ENCODE peak calls at places on chromosomes 2 and 18, in six cellular contexts. A is GM23338; Y is mesendoderm; I is heart left ventricle; Q is CD8-positive, alpha-beta T cell; P is heart right ventricle. T is an unnamed sample.
A peak's percentile ranks its signal among the peaks of the same experiment; 100 is the strongest.

GRCh38 chr2:233210843-233211600 is 40.5 kb upstream of the ATG16L1 start:
- DNase-seq in Q (no peak), I (peak; percentile 79), A (no peak), Y (no peak), P (peak; percentile 78), T (no peak)

GRCh38 chr2:65407240-65407639 is 25.2 kb downstream of the SPRED2 start:
- DNase-seq in A (no peak), P (no peak), Q (no peak), I (no peak), Y (no peak), T (no peak)

GRCh38 chr18:2655954-2656236 is 369 bp downstream of the SMCHD1 start:
- DNase-seq in A (peak; percentile 64), I (no peak), Q (no peak), Y (peak; percentile 75), P (peak; percentile 41), T (no peak)

GRCh38 chr2:44038277-44038676 is 42.5 kb upstream of the LRPPRC start:
- DNase-seq in Y (no peak), I (no peak), Q (no peak), P (no peak), A (no peak), T (peak; percentile 70)

GRCh38 chr2:235592430-235592829 is 98.6 kb downstream of the AGAP1 start:
- DNase-seq in A (no peak), I (no peak), Y (no peak), Q (no peak), P (no peak), T (no peak)

GRCh38 chr2:100200985-100201384 is 58.6 kb upstream of the AFF3 start:
- DNase-seq in Y (no peak), I (no peak), Q (no peak), A (no peak), P (no peak), T (no peak)

GRCh38 chr18:25786778-25787177 is 303.6 kb downstream of the SS18 start:
- DNase-seq in Q (no peak), Y (no peak), P (no peak), A (no peak), I (no peak), T (no peak)

GRCh38 chr2:3043726-3044125 is 333.9 kb downstream of the EIPR1 start:
- DNase-seq in I (no peak), Q (no peak), P (no peak), Y (no peak), A (no peak), T (no peak)

GRCh38 chr2:28598484-28598883 is 102.6 kb downstream of the PLB1 start:
- DNase-seq in Q (no peak), P (no peak), A (no peak), I (no peak), Y (no peak), T (no peak)

GRCh38 chr2:77007668-77008067 is 514.5 kb downstream of the LRRTM4 start:
- DNase-seq in Q (no peak), Y (no peak), I (no peak), A (no peak), P (no peak), T (peak; percentile 21)

GRCh38 chr2:75562513-75562864 is 1.8 kb upstream of the EVA1A start:
- DNase-seq in Q (no peak), Y (no peak), I (no peak), A (no peak), P (no peak), T (no peak)

GRCh38 chr2:74364533-74365505 is 15.3 kb downstream of the DCTN1 start:
- DNase-seq in Y (no peak), A (no peak), Q (no peak), I (no peak), P (no peak), T (no peak)

GRCh38 chr2:71787476-71788185 is 334.3 kb downstream of the DYSF start:
- DNase-seq in Y (peak; percentile 62), Q (no peak), I (no peak), A (no peak), P (no peak), T (no peak)

GRCh38 chr2:173119069-173119807 is 43.6 kb downstream of the MAP3K20 start:
- DNase-seq in I (peak; percentile 35), Q (no peak), A (no peak), P (peak; percentile 41), Y (no peak), T (no peak)

GRCh38 chr2:198314559-198315153 is 510.3 kb downstream of the PLCL1 start:
- DNase-seq in P (no peak), Y (peak; percentile 74), Q (no peak), A (peak; percentile 75), I (no peak), T (peak; percentile 71)

GRCh38 chr2:180622122-180622918 is 358.1 kb upstream of the UBE2E3 start:
- DNase-seq in A (no peak), I (no peak), Y (no peak), Q (no peak), P (no peak), T (no peak)

GRCh38 chr18:56196495-56197225 is 441.7 kb downstream of the TXNL1 start:
- DNase-seq in A (no peak), Q (no peak), P (no peak), I (no peak), Y (no peak), T (no peak)

GRCh38 chr2:99066075-99066557 is 75.4 kb upstream of the C2orf15 start:
- DNase-seq in Y (peak; percentile 51), P (no peak), A (peak; percentile 62), Q (no peak), I (no peak), T (peak; percentile 43)

GRCh38 chr2:235162070-235162469 is 210.3 kb downstream of the SH3BP4 start:
- DNase-seq in Y (no peak), A (no peak), I (no peak), P (no peak), Q (no peak), T (no peak)

GRCh38 chr2:211373203-211373602 is 816.8 kb downstream of the CPS1 start:
- DNase-seq in Q (no peak), A (no peak), P (no peak), Y (peak; percentile 13), I (no peak), T (no peak)

GRCh38 chr2:8368463-8368862 is 313.4 kb upstream of the ID2 start:
- DNase-seq in I (no peak), Y (no peak), Q (no peak), A (no peak), P (no peak), T (no peak)

GRCh38 chr2:102291221-102292075 is 19.9 kb upstream of the IL1RL1 start:
- DNase-seq in A (no peak), Y (no peak), I (no peak), Q (no peak), P (no peak), T (no peak)

GRCh38 chr2:195649629-195650190 is 7.3 kb upstream of the SLC39A10 start:
- DNase-seq in P (no peak), Q (no peak), I (no peak), A (no peak), Y (no peak), T (no peak)

GRCh38 chr18:28652654-28653053 is 475.7 kb upstream of the CDH2 start:
- DNase-seq in Y (no peak), A (no peak), I (no peak), P (no peak), Q (no peak), T (no peak)

GRCh38 chr18:3664563-3665178 is 214.7 kb downstream of the TGIF1 start:
- DNase-seq in P (no peak), A (peak; percentile 51), Q (no peak), I (no peak), Y (peak; percentile 77), T (peak; percentile 86)

GRCh38 chr18:48921305-48922202 is 29.2 kb downstream of the SMAD7 start:
- DNase-seq in A (no peak), Q (no peak), I (no peak), Y (no peak), P (no peak), T (peak; percentile 3)

GRCh38 chr18:70870292-70870691 is 581.4 kb downstream of the SOCS6 start:
- DNase-seq in P (no peak), Y (no peak), A (no peak), Q (no peak), I (no peak), T (no peak)

GRCh38 chr2:148048475-148049221 is 27.8 kb downstream of the MBD5 start:
- DNase-seq in Q (no peak), A (no peak), P (no peak), Y (no peak), I (no peak), T (no peak)

GRCh38 chr2:96413067-96413722 is 77.6 kb downstream of the NCAPH start:
- DNase-seq in Q (no peak), A (no peak), I (no peak), P (no peak), Y (no peak), T (no peak)

GRCh38 chr2:218892693-218893348 is 12.2 kb downstream of the WNT10A start:
- DNase-seq in I (peak; percentile 42), Q (peak; percentile 78), Y (peak; percentile 66), A (peak; percentile 78), P (no peak), T (peak; percentile 91)

GRCh38 chr2:218891275-218892135 is 10.9 kb downstream of the WNT10A start:
- DNase-seq in I (no peak), Q (no peak), P (no peak), Y (no peak), A (no peak), T (no peak)

GRCh38 chr2:218895326-218895725 is 14.7 kb downstream of the WNT10A start:
- DNase-seq in Q (no peak), P (no peak), A (peak; percentile 65), Y (peak; percentile 60), I (no peak), T (no peak)

GRCh38 chr2:218894168-218895157 is 13.8 kb downstream of the WNT10A start:
- DNase-seq in Q (no peak), Y (no peak), I (no peak), P (no peak), A (no peak), T (no peak)

GRCh38 chr2:218893349-218894167 is 12.9 kb downstream of the WNT10A start:
- DNase-seq in Y (no peak), I (no peak), P (no peak), Q (no peak), A (no peak), T (no peak)
- H3K27ac ChIP-seq in Y (no peak overlapping the region), I (no peak overlapping the region), P (no peak overlapping the region), Q (peak overlapping the region; percentile 68), A (no peak overlapping the region), T (no peak overlapping the region)

GRCh38 chr2:189083088-189083487 is 96.5 kb downstream of the COL5A2 start:
- DNase-seq in A (no peak), Q (no peak), Y (no peak), P (no peak), I (no peak), T (no peak)
- H3K27ac ChIP-seq in A (no peak overlapping the region), Q (no peak overlapping the region), Y (no peak overlapping the region), P (no peak overlapping the region), I (no peak overlapping the region), T (no peak overlapping the region)

GRCh38 chr2:237549216-237550056 is 16.9 kb upstream of the PRLH start:
- DNase-seq in I (no peak), A (no peak), Q (no peak), P (no peak), Y (no peak), T (no peak)
- H3K27ac ChIP-seq in I (no peak overlapping the region), A (no peak overlapping the region), Q (no peak overlapping the region), P (no peak overlapping the region), Y (no peak overlapping the region), T (no peak overlapping the region)

DNA sequence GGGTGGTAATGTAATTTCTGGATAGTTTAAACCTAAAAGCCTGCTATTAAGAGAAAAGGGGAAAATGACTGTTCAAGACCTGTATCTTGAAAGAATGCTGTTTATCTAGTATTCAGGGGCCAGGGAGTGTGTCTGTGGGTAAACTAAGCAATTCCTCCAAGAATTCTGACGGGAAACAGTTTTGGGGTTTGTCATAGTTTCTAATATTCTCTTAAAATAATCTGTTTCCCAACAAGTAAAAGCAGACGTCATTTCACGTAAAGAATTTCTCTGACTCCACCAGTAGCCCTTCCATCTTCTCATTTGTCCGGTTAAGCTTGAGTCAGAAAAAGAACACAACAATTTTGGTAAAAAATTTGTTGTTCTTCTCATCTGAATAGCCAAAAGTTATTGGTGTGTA is 232.1 kb upstream of the EPAS1 start:
- DNase-seq in I (no peak), Y (no peak), Q (no peak), A (no peak), P (no peak), T (no peak)
- H3K27ac ChIP-seq in I (peak overlapping the region; percentile 41), Y (no peak overlapping the region), Q (no peak overlapping the region), A (no peak overlapping the region), P (no peak overlapping the region), T (no peak overlapping the region)

T was measured in neural progenitor cell.